ENCODE peak calls at places on chromosomes 7 and 10, in eight cellular contexts. One of them, this sample, is unnamed.

GRCh38 chr7:98569606-98570337 is 47.3 kb upstream of the NPTX2 start:
- DNase-seq in NCI-H510A: no peak
- DNase-seq in LHCN-M2: peak; percentile 100
- DNase-seq in CD8-positive, alpha-beta memory T cell: no peak
- DNase-seq in activated T-helper 1 cell treated with anti-CD3 and anti-CD28 coated beads, Interleukin-12 subunit alpha, Interleukin-12 subunit beta, Interleukin-2, Interleukin-4 antibody, amounts not matched to agents 30 ng/mL and 10 ng/mL and 1 ng/mL, durations not matched to agents 14 hours and 24 hours and 36 hours: no peak
- DNase-seq in cardiac muscle cell: no peak
- DNase-seq in GM12865: no peak
- DNase-seq in osteocyte: no peak
- DNase-seq in this sample: no peak

GRCh38 chr7:79307376-79307775 is 146.1 kb downstream of the MAGI2 start:
- DNase-seq in NCI-H510A: no peak
- DNase-seq in LHCN-M2: no peak
- DNase-seq in CD8-positive, alpha-beta memory T cell: no peak
- DNase-seq in activated T-helper 1 cell treated with anti-CD3 and anti-CD28 coated beads, Interleukin-12 subunit alpha, Interleukin-12 subunit beta, Interleukin-2, Interleukin-4 antibody, amounts not matched to agents 30 ng/mL and 10 ng/mL and 1 ng/mL, durations not matched to agents 14 hours and 24 hours and 36 hours: no peak
- DNase-seq in cardiac muscle cell: no peak
- DNase-seq in GM12865: no peak
- DNase-seq in osteocyte: no peak
- DNase-seq in this sample: no peak

GRCh38 chr10:30125484-30125883 is 66.1 kb upstream of the JCAD start:
- DNase-seq in NCI-H510A: no peak
- DNase-seq in LHCN-M2: no peak
- DNase-seq in CD8-positive, alpha-beta memory T cell: no peak
- DNase-seq in activated T-helper 1 cell treated with anti-CD3 and anti-CD28 coated beads, Interleukin-12 subunit alpha, Interleukin-12 subunit beta, Interleukin-2, Interleukin-4 antibody, amounts not matched to agents 30 ng/mL and 10 ng/mL and 1 ng/mL, durations not matched to agents 14 hours and 24 hours and 36 hours: no peak
- DNase-seq in cardiac muscle cell: no peak
- DNase-seq in GM12865: no peak
- DNase-seq in osteocyte: no peak
- DNase-seq in this sample: no peak

GRCh38 chr10:71746344-71747037 is 26.8 kb downstream of the VSIR start:
- DNase-seq in NCI-H510A: no peak
- DNase-seq in LHCN-M2: no peak
- DNase-seq in CD8-positive, alpha-beta memory T cell: no peak
- DNase-seq in activated T-helper 1 cell treated with anti-CD3 and anti-CD28 coated beads, Interleukin-12 subunit alpha, Interleukin-12 subunit beta, Interleukin-2, Interleukin-4 antibody, amounts not matched to agents 30 ng/mL and 10 ng/mL and 1 ng/mL, durations not matched to agents 14 hours and 24 hours and 36 hours: no peak
- DNase-seq in cardiac muscle cell: peak; percentile 89
- DNase-seq in GM12865: no peak
- DNase-seq in osteocyte: no peak
- DNase-seq in this sample: no peak

GRCh38 chr7:24722386-24723177 is 34.7 kb downstream of the GSDME start:
- DNase-seq in NCI-H510A: no peak
- DNase-seq in LHCN-M2: peak; percentile 49
- DNase-seq in CD8-positive, alpha-beta memory T cell: no peak
- DNase-seq in activated T-helper 1 cell treated with anti-CD3 and anti-CD28 coated beads, Interleukin-12 subunit alpha, Interleukin-12 subunit beta, Interleukin-2, Interleukin-4 antibody, amounts not matched to agents 30 ng/mL and 10 ng/mL and 1 ng/mL, durations not matched to agents 14 hours and 24 hours and 36 hours: no peak
- DNase-seq in cardiac muscle cell: peak; percentile 45
- DNase-seq in GM12865: no peak
- DNase-seq in osteocyte: peak; percentile 81
- DNase-seq in this sample: peak; percentile 27

GRCh38 chr7:81519886-81520285 is 250.0 kb downstream of the HGF start:
- DNase-seq in NCI-H510A: no peak
- DNase-seq in LHCN-M2: no peak
- DNase-seq in CD8-positive, alpha-beta memory T cell: no peak
- DNase-seq in activated T-helper 1 cell treated with anti-CD3 and anti-CD28 coated beads, Interleukin-12 subunit alpha, Interleukin-12 subunit beta, Interleukin-2, Interleukin-4 antibody, amounts not matched to agents 30 ng/mL and 10 ng/mL and 1 ng/mL, durations not matched to agents 14 hours and 24 hours and 36 hours: no peak
- DNase-seq in cardiac muscle cell: no peak
- DNase-seq in GM12865: no peak
- DNase-seq in osteocyte: no peak
- DNase-seq in this sample: no peak

GRCh38 chr7:110856704-110857103 is 234.2 kb upstream of the LRRN3 start:
- DNase-seq in NCI-H510A: no peak
- DNase-seq in LHCN-M2: peak; percentile 10
- DNase-seq in CD8-positive, alpha-beta memory T cell: no peak
- DNase-seq in activated T-helper 1 cell treated with anti-CD3 and anti-CD28 coated beads, Interleukin-12 subunit alpha, Interleukin-12 subunit beta, Interleukin-2, Interleukin-4 antibody, amounts not matched to agents 30 ng/mL and 10 ng/mL and 1 ng/mL, durations not matched to agents 14 hours and 24 hours and 36 hours: no peak
- DNase-seq in cardiac muscle cell: no peak
- DNase-seq in GM12865: no peak
- DNase-seq in osteocyte: no peak
- DNase-seq in this sample: no peak

GRCh38 chr7:20219446-20220292 is 2.5 kb upstream of the MACC1 start:
- DNase-seq in NCI-H510A: peak; percentile 96
- DNase-seq in LHCN-M2: peak; percentile 100
- DNase-seq in CD8-positive, alpha-beta memory T cell: peak; percentile 16
- DNase-seq in activated T-helper 1 cell treated with anti-CD3 and anti-CD28 coated beads, Interleukin-12 subunit alpha, Interleukin-12 subunit beta, Interleukin-2, Interleukin-4 antibody, amounts not matched to agents 30 ng/mL and 10 ng/mL and 1 ng/mL, durations not matched to agents 14 hours and 24 hours and 36 hours: no peak
- DNase-seq in cardiac muscle cell: no peak
- DNase-seq in GM12865: peak; percentile 99
- DNase-seq in osteocyte: no peak
- DNase-seq in this sample: peak; percentile 69

GRCh38 chr7:151063212-151063561 is 3.8 kb downstream of the SLC4A2 start:
- DNase-seq in NCI-H510A: no peak
- DNase-seq in LHCN-M2: peak; percentile 86
- DNase-seq in CD8-positive, alpha-beta memory T cell: no peak
- DNase-seq in activated T-helper 1 cell treated with anti-CD3 and anti-CD28 coated beads, Interleukin-12 subunit alpha, Interleukin-12 subunit beta, Interleukin-2, Interleukin-4 antibody, amounts not matched to agents 30 ng/mL and 10 ng/mL and 1 ng/mL, durations not matched to agents 14 hours and 24 hours and 36 hours: no peak
- DNase-seq in cardiac muscle cell: no peak
- DNase-seq in GM12865: no peak
- DNase-seq in osteocyte: no peak
- DNase-seq in this sample: no peak

GRCh38 chr7:130960208-130960988 is 226.4 kb upstream of the KLF14 start:
- DNase-seq in NCI-H510A: no peak
- DNase-seq in LHCN-M2: peak; percentile 98
- DNase-seq in CD8-positive, alpha-beta memory T cell: peak; percentile 57
- DNase-seq in activated T-helper 1 cell treated with anti-CD3 and anti-CD28 coated beads, Interleukin-12 subunit alpha, Interleukin-12 subunit beta, Interleukin-2, Interleukin-4 antibody, amounts not matched to agents 30 ng/mL and 10 ng/mL and 1 ng/mL, durations not matched to agents 14 hours and 24 hours and 36 hours: peak; percentile 59
- DNase-seq in cardiac muscle cell: no peak
- DNase-seq in GM12865: peak; percentile 83
- DNase-seq in osteocyte: no peak
- DNase-seq in this sample: no peak

GRCh38 chr10:79447911-79448731 is 2.7 kb upstream of the ZCCHC24 start:
- DNase-seq in NCI-H510A: no peak
- DNase-seq in LHCN-M2: peak; percentile 82
- DNase-seq in CD8-positive, alpha-beta memory T cell: no peak
- DNase-seq in activated T-helper 1 cell treated with anti-CD3 and anti-CD28 coated beads, Interleukin-12 subunit alpha, Interleukin-12 subunit beta, Interleukin-2, Interleukin-4 antibody, amounts not matched to agents 30 ng/mL and 10 ng/mL and 1 ng/mL, durations not matched to agents 14 hours and 24 hours and 36 hours: no peak
- DNase-seq in cardiac muscle cell: no peak
- DNase-seq in GM12865: no peak
- DNase-seq in osteocyte: no peak
- DNase-seq in this sample: no peak

GRCh38 chr10:52216852-52217251 is 97.2 kb upstream of the DKK1 start:
- DNase-seq in NCI-H510A: peak; percentile 18
- DNase-seq in LHCN-M2: peak; percentile 99
- DNase-seq in CD8-positive, alpha-beta memory T cell: no peak
- DNase-seq in activated T-helper 1 cell treated with anti-CD3 and anti-CD28 coated beads, Interleukin-12 subunit alpha, Interleukin-12 subunit beta, Interleukin-2, Interleukin-4 antibody, amounts not matched to agents 30 ng/mL and 10 ng/mL and 1 ng/mL, durations not matched to agents 14 hours and 24 hours and 36 hours: no peak
- DNase-seq in cardiac muscle cell: no peak
- DNase-seq in GM12865: peak; percentile 71
- DNase-seq in osteocyte: no peak
- DNase-seq in this sample: no peak

GRCh38 chr7:131521651-131522163 is 34.7 kb downstream of the PODXL start:
- DNase-seq in NCI-H510A: no peak
- DNase-seq in LHCN-M2: no peak
- DNase-seq in CD8-positive, alpha-beta memory T cell: no peak
- DNase-seq in activated T-helper 1 cell treated with anti-CD3 and anti-CD28 coated beads, Interleukin-12 subunit alpha, Interleukin-12 subunit beta, Interleukin-2, Interleukin-4 antibody, amounts not matched to agents 30 ng/mL and 10 ng/mL and 1 ng/mL, durations not matched to agents 14 hours and 24 hours and 36 hours: no peak
- DNase-seq in cardiac muscle cell: no peak
- DNase-seq in GM12865: no peak
- DNase-seq in osteocyte: no peak
- DNase-seq in this sample: no peak

GRCh38 chr7:75559355-75559986 is 67.4 kb downstream of the SPDYE5 start:
- DNase-seq in NCI-H510A: no peak
- DNase-seq in LHCN-M2: no peak
- DNase-seq in CD8-positive, alpha-beta memory T cell: no peak
- DNase-seq in activated T-helper 1 cell treated with anti-CD3 and anti-CD28 coated beads, Interleukin-12 subunit alpha, Interleukin-12 subunit beta, Interleukin-2, Interleukin-4 antibody, amounts not matched to agents 30 ng/mL and 10 ng/mL and 1 ng/mL, durations not matched to agents 14 hours and 24 hours and 36 hours: no peak
- DNase-seq in cardiac muscle cell: no peak
- DNase-seq in GM12865: no peak
- DNase-seq in osteocyte: peak; percentile 85
- DNase-seq in this sample: no peak

GRCh38 chr7:26900283-26900682 is 35.9 kb upstream of the SKAP2 start:
- DNase-seq in NCI-H510A: no peak
- DNase-seq in LHCN-M2: no peak
- DNase-seq in CD8-positive, alpha-beta memory T cell: no peak
- DNase-seq in activated T-helper 1 cell treated with anti-CD3 and anti-CD28 coated beads, Interleukin-12 subunit alpha, Interleukin-12 subunit beta, Interleukin-2, Interleukin-4 antibody, amounts not matched to agents 30 ng/mL and 10 ng/mL and 1 ng/mL, durations not matched to agents 14 hours and 24 hours and 36 hours: no peak
- DNase-seq in cardiac muscle cell: no peak
- DNase-seq in GM12865: no peak
- DNase-seq in osteocyte: no peak
- DNase-seq in this sample: no peak

GRCh38 chr10:132229834-132230556 is 43.2 kb downstream of the DPYSL4 start:
- DNase-seq in NCI-H510A: no peak
- DNase-seq in LHCN-M2: no peak
- DNase-seq in CD8-positive, alpha-beta memory T cell: peak; percentile 9
- DNase-seq in activated T-helper 1 cell treated with anti-CD3 and anti-CD28 coated beads, Interleukin-12 subunit alpha, Interleukin-12 subunit beta, Interleukin-2, Interleukin-4 antibody, amounts not matched to agents 30 ng/mL and 10 ng/mL and 1 ng/mL, durations not matched to agents 14 hours and 24 hours and 36 hours: peak; percentile 47
- DNase-seq in cardiac muscle cell: no peak
- DNase-seq in GM12865: peak; percentile 14
- DNase-seq in osteocyte: no peak
- DNase-seq in this sample: no peak

GRCh38 chr7:116447980-116448839 is 51.3 kb upstream of the CAV2 start:
- DNase-seq in NCI-H510A: no peak
- DNase-seq in LHCN-M2: peak; percentile 46
- DNase-seq in CD8-positive, alpha-beta memory T cell: no peak
- DNase-seq in activated T-helper 1 cell treated with anti-CD3 and anti-CD28 coated beads, Interleukin-12 subunit alpha, Interleukin-12 subunit beta, Interleukin-2, Interleukin-4 antibody, amounts not matched to agents 30 ng/mL and 10 ng/mL and 1 ng/mL, durations not matched to agents 14 hours and 24 hours and 36 hours: no peak
- DNase-seq in cardiac muscle cell: no peak
- DNase-seq in GM12865: no peak
- DNase-seq in osteocyte: no peak
- DNase-seq in this sample: no peak

GRCh38 chr7:20359397-20359963 is 28.8 kb downstream of the ITGB8 start:
- DNase-seq in NCI-H510A: no peak
- DNase-seq in LHCN-M2: no peak
- DNase-seq in CD8-positive, alpha-beta memory T cell: no peak
- DNase-seq in activated T-helper 1 cell treated with anti-CD3 and anti-CD28 coated beads, Interleukin-12 subunit alpha, Interleukin-12 subunit beta, Interleukin-2, Interleukin-4 antibody, amounts not matched to agents 30 ng/mL and 10 ng/mL and 1 ng/mL, durations not matched to agents 14 hours and 24 hours and 36 hours: no peak
- DNase-seq in cardiac muscle cell: no peak
- DNase-seq in GM12865: no peak
- DNase-seq in osteocyte: no peak
- DNase-seq in this sample: no peak

GRCh38 chr7:144132262-144132661 is 9.3 kb downstream of the OR2A14 start:
- DNase-seq in NCI-H510A: no peak
- DNase-seq in LHCN-M2: no peak
- DNase-seq in CD8-positive, alpha-beta memory T cell: no peak
- DNase-seq in activated T-helper 1 cell treated with anti-CD3 and anti-CD28 coated beads, Interleukin-12 subunit alpha, Interleukin-12 subunit beta, Interleukin-2, Interleukin-4 antibody, amounts not matched to agents 30 ng/mL and 10 ng/mL and 1 ng/mL, durations not matched to agents 14 hours and 24 hours and 36 hours: no peak
- DNase-seq in cardiac muscle cell: no peak
- DNase-seq in GM12865: no peak
- DNase-seq in osteocyte: no peak
- DNase-seq in this sample: no peak

GRCh38 chr10:124534821-124535601 is 73.4 kb downstream of the LHPP start:
- DNase-seq in NCI-H510A: no peak
- DNase-seq in LHCN-M2: no peak
- DNase-seq in CD8-positive, alpha-beta memory T cell: no peak
- DNase-seq in activated T-helper 1 cell treated with anti-CD3 and anti-CD28 coated beads, Interleukin-12 subunit alpha, Interleukin-12 subunit beta, Interleukin-2, Interleukin-4 antibody, amounts not matched to agents 30 ng/mL and 10 ng/mL and 1 ng/mL, durations not matched to agents 14 hours and 24 hours and 36 hours: no peak
- DNase-seq in cardiac muscle cell: no peak
- DNase-seq in GM12865: no peak
- DNase-seq in osteocyte: no peak
- DNase-seq in this sample: no peak

GRCh38 chr7:121302214-121302745 is 26.5 kb upstream of the WNT16 start:
- DNase-seq in NCI-H510A: no peak
- DNase-seq in LHCN-M2: peak; percentile 88
- DNase-seq in CD8-positive, alpha-beta memory T cell: no peak
- DNase-seq in activated T-helper 1 cell treated with anti-CD3 and anti-CD28 coated beads, Interleukin-12 subunit alpha, Interleukin-12 subunit beta, Interleukin-2, Interleukin-4 antibody, amounts not matched to agents 30 ng/mL and 10 ng/mL and 1 ng/mL, durations not matched to agents 14 hours and 24 hours and 36 hours: no peak
- DNase-seq in cardiac muscle cell: no peak
- DNase-seq in GM12865: peak; percentile 77
- DNase-seq in osteocyte: no peak
- DNase-seq in this sample: no peak

GRCh38 chr10:93039721-93040120 is 20.9 kb upstream of the CYP26C1 start:
- DNase-seq in NCI-H510A: no peak
- DNase-seq in LHCN-M2: peak; percentile 54
- DNase-seq in CD8-positive, alpha-beta memory T cell: no peak
- DNase-seq in activated T-helper 1 cell treated with anti-CD3 and anti-CD28 coated beads, Interleukin-12 subunit alpha, Interleukin-12 subunit beta, Interleukin-2, Interleukin-4 antibody, amounts not matched to agents 30 ng/mL and 10 ng/mL and 1 ng/mL, durations not matched to agents 14 hours and 24 hours and 36 hours: no peak
- DNase-seq in cardiac muscle cell: peak; percentile 56
- DNase-seq in GM12865: peak; percentile 36
- DNase-seq in osteocyte: no peak
- DNase-seq in this sample: no peak

GRCh38 chr10:6530211-6530840 is 49.8 kb downstream of the PRKCQ start:
- DNase-seq in NCI-H510A: no peak
- DNase-seq in LHCN-M2: no peak
- DNase-seq in CD8-positive, alpha-beta memory T cell: peak; percentile 78
- DNase-seq in activated T-helper 1 cell treated with anti-CD3 and anti-CD28 coated beads, Interleukin-12 subunit alpha, Interleukin-12 subunit beta, Interleukin-2, Interleukin-4 antibody, amounts not matched to agents 30 ng/mL and 10 ng/mL and 1 ng/mL, durations not matched to agents 14 hours and 24 hours and 36 hours: peak; percentile 78
- DNase-seq in cardiac muscle cell: no peak
- DNase-seq in GM12865: no peak
- DNase-seq in osteocyte: peak; percentile 78
- DNase-seq in this sample: no peak

GRCh38 chr7:141700848-141701371 is 1.1 kb downstream of the DENND11 start:
- DNase-seq in NCI-H510A: no peak
- DNase-seq in LHCN-M2: no peak
- DNase-seq in CD8-positive, alpha-beta memory T cell: peak; percentile 13
- DNase-seq in activated T-helper 1 cell treated with anti-CD3 and anti-CD28 coated beads, Interleukin-12 subunit alpha, Interleukin-12 subunit beta, Interleukin-2, Interleukin-4 antibody, amounts not matched to agents 30 ng/mL and 10 ng/mL and 1 ng/mL, durations not matched to agents 14 hours and 24 hours and 36 hours: no peak
- DNase-seq in cardiac muscle cell: peak; percentile 36
- DNase-seq in GM12865: no peak
- DNase-seq in osteocyte: no peak
- DNase-seq in this sample: no peak

GRCh38 chr7:80127412-80128150 is 7.0 kb upstream of the GNAI1 start:
- DNase-seq in NCI-H510A: peak; percentile 19
- DNase-seq in LHCN-M2: peak; percentile 37
- DNase-seq in CD8-positive, alpha-beta memory T cell: no peak
- DNase-seq in activated T-helper 1 cell treated with anti-CD3 and anti-CD28 coated beads, Interleukin-12 subunit alpha, Interleukin-12 subunit beta, Interleukin-2, Interleukin-4 antibody, amounts not matched to agents 30 ng/mL and 10 ng/mL and 1 ng/mL, durations not matched to agents 14 hours and 24 hours and 36 hours: no peak
- DNase-seq in cardiac muscle cell: no peak
- DNase-seq in GM12865: no peak
- DNase-seq in osteocyte: no peak
- DNase-seq in this sample: peak; percentile 68

GRCh38 chr10:44864637-44865288 is 46.4 kb upstream of the TMEM72 start:
- DNase-seq in NCI-H510A: peak; percentile 48
- DNase-seq in LHCN-M2: peak; percentile 79
- DNase-seq in CD8-positive, alpha-beta memory T cell: peak; percentile 67
- DNase-seq in activated T-helper 1 cell treated with anti-CD3 and anti-CD28 coated beads, Interleukin-12 subunit alpha, Interleukin-12 subunit beta, Interleukin-2, Interleukin-4 antibody, amounts not matched to agents 30 ng/mL and 10 ng/mL and 1 ng/mL, durations not matched to agents 14 hours and 24 hours and 36 hours: peak; percentile 72
- DNase-seq in cardiac muscle cell: peak; percentile 91
- DNase-seq in GM12865: peak; percentile 68
- DNase-seq in osteocyte: peak; percentile 96
- DNase-seq in this sample: peak; percentile 46

GRCh38 chr10:102119417-102120141 is 589 bp downstream of the LDB1 start:
- DNase-seq in NCI-H510A: no peak
- DNase-seq in LHCN-M2: peak; percentile 62
- DNase-seq in CD8-positive, alpha-beta memory T cell: peak; percentile 40
- DNase-seq in activated T-helper 1 cell treated with anti-CD3 and anti-CD28 coated beads, Interleukin-12 subunit alpha, Interleukin-12 subunit beta, Interleukin-2, Interleukin-4 antibody, amounts not matched to agents 30 ng/mL and 10 ng/mL and 1 ng/mL, durations not matched to agents 14 hours and 24 hours and 36 hours: no peak
- DNase-seq in cardiac muscle cell: peak; percentile 72
- DNase-seq in GM12865: peak; percentile 74
- DNase-seq in osteocyte: no peak
- DNase-seq in this sample: no peak

GRCh38 chr10:73905256-73906018 is 5.5 kb upstream of the PLAU start:
- DNase-seq in NCI-H510A: no peak
- DNase-seq in LHCN-M2: no peak
- DNase-seq in CD8-positive, alpha-beta memory T cell: no peak
- DNase-seq in activated T-helper 1 cell treated with anti-CD3 and anti-CD28 coated beads, Interleukin-12 subunit alpha, Interleukin-12 subunit beta, Interleukin-2, Interleukin-4 antibody, amounts not matched to agents 30 ng/mL and 10 ng/mL and 1 ng/mL, durations not matched to agents 14 hours and 24 hours and 36 hours: no peak
- DNase-seq in cardiac muscle cell: no peak
- DNase-seq in GM12865: no peak
- DNase-seq in osteocyte: no peak
- DNase-seq in this sample: no peak

GRCh38 chr10:49592726-49593563 is 17.2 kb upstream of the SLC18A3 start:
- DNase-seq in NCI-H510A: no peak
- DNase-seq in LHCN-M2: peak; percentile 36
- DNase-seq in CD8-positive, alpha-beta memory T cell: peak; percentile 11
- DNase-seq in activated T-helper 1 cell treated with anti-CD3 and anti-CD28 coated beads, Interleukin-12 subunit alpha, Interleukin-12 subunit beta, Interleukin-2, Interleukin-4 antibody, amounts not matched to agents 30 ng/mL and 10 ng/mL and 1 ng/mL, durations not matched to agents 14 hours and 24 hours and 36 hours: peak; percentile 25
- DNase-seq in cardiac muscle cell: peak; percentile 75
- DNase-seq in GM12865: peak; percentile 60
- DNase-seq in osteocyte: peak; percentile 86
- DNase-seq in this sample: no peak

GRCh38 chr10:47214520-47214919 is 85.5 kb upstream of the GDF10 start:
- DNase-seq in NCI-H510A: no peak
- DNase-seq in LHCN-M2: no peak
- DNase-seq in CD8-positive, alpha-beta memory T cell: no peak
- DNase-seq in activated T-helper 1 cell treated with anti-CD3 and anti-CD28 coated beads, Interleukin-12 subunit alpha, Interleukin-12 subunit beta, Interleukin-2, Interleukin-4 antibody, amounts not matched to agents 30 ng/mL and 10 ng/mL and 1 ng/mL, durations not matched to agents 14 hours and 24 hours and 36 hours: no peak
- DNase-seq in cardiac muscle cell: no peak
- DNase-seq in GM12865: no peak
- DNase-seq in osteocyte: no peak
- DNase-seq in this sample: no peak

GRCh38 chr7:132171130-132171576 is 405.1 kb downstream of the PLXNA4 start:
- DNase-seq in NCI-H510A: no peak
- DNase-seq in LHCN-M2: no peak
- DNase-seq in CD8-positive, alpha-beta memory T cell: no peak
- DNase-seq in activated T-helper 1 cell treated with anti-CD3 and anti-CD28 coated beads, Interleukin-12 subunit alpha, Interleukin-12 subunit beta, Interleukin-2, Interleukin-4 antibody, amounts not matched to agents 30 ng/mL and 10 ng/mL and 1 ng/mL, durations not matched to agents 14 hours and 24 hours and 36 hours: no peak
- DNase-seq in cardiac muscle cell: no peak
- DNase-seq in GM12865: no peak
- DNase-seq in osteocyte: no peak
- DNase-seq in this sample: no peak

GRCh38 chr10:97685395-97685958 is 1.6 kb downstream of the AVPI1 start:
- DNase-seq in NCI-H510A: no peak
- DNase-seq in LHCN-M2: no peak
- DNase-seq in CD8-positive, alpha-beta memory T cell: no peak
- DNase-seq in activated T-helper 1 cell treated with anti-CD3 and anti-CD28 coated beads, Interleukin-12 subunit alpha, Interleukin-12 subunit beta, Interleukin-2, Interleukin-4 antibody, amounts not matched to agents 30 ng/mL and 10 ng/mL and 1 ng/mL, durations not matched to agents 14 hours and 24 hours and 36 hours: no peak
- DNase-seq in cardiac muscle cell: peak; percentile 48
- DNase-seq in GM12865: no peak
- DNase-seq in osteocyte: no peak
- DNase-seq in this sample: no peak

This sample was measured in NCI-H2107.